ENCODE peak calls at places on chromosome 21, in eight cellular contexts. R is NCI-H748 treated with DMSO at 0.1 percent for 48 hours; W is NCI-H1436; J is activated T-cell treated with anti-CD3 and anti-CD28 coated beads for 1 hour; T is GM03348; Z is iris pigment epithelial cell; U is stimulated activated CD4-positive, alpha-beta T cell treated with anti-CD3 and anti-CD28 coated beads, Interleukin-15, amount 100 ng/mL, for 1 hour; B is cardiac fibroblast. Q is an unnamed sample.
A peak's percentile ranks its signal among the peaks of the same experiment; 100 is the strongest.

GRCh38 chr21:46128106-46128982 is 27.0 kb downstream of the FTCD start:
- DNase-seq in B (peak; percentile 46), R (no peak), U (no peak), T (no peak), W (no peak), J (no peak), Z (no peak), Q (no peak)

GRCh38 chr21:42304556-42305454 is 10.4 kb downstream of the TFF3 start:
- DNase-seq in J (no peak), R (no peak), W (no peak), U (no peak), T (no peak), B (no peak), Z (no peak), Q (no peak)

GRCh38 chr21:34761758-34762330 is 93.0 kb downstream of the CLIC6 start:
- DNase-seq in T (no peak), B (no peak), J (no peak), U (no peak), W (no peak), R (no peak), Z (no peak), Q (no peak)

GRCh38 chr21:29351691-29352090 is 53.0 kb downstream of the BACH1 start:
- DNase-seq in Z (peak; percentile 93), T (peak; percentile 69), U (no peak), B (peak; percentile 86), J (no peak), R (no peak), W (no peak), Q (no peak)

GRCh38 chr21:32516729-32517649 is 68.3 kb downstream of the TCP10L start:
- DNase-seq in W (no peak), T (peak; percentile 37), J (no peak), B (peak; percentile 98), Z (peak; percentile 90), U (no peak), R (no peak), Q (no peak)

GRCh38 chr21:40936151-40936550 is 89.2 kb upstream of the DSCAM start:
- DNase-seq in B (no peak), Z (no peak), U (no peak), T (no peak), J (no peak), R (no peak), W (no peak), Q (no peak)

GRCh38 chr21:42650441-42651421 is 2.7 kb upstream of the PDE9A start:
- DNase-seq in R (no peak), T (no peak), U (no peak), W (no peak), B (no peak), Z (no peak), J (no peak), Q (no peak)

GRCh38 chr21:45698493-45698947 is 55.0 kb downstream of the PCBP3 start:
- DNase-seq in T (peak; percentile 75), B (peak; percentile 98), J (no peak), W (no peak), R (no peak), Z (peak; percentile 97), U (no peak), Q (no peak)

GRCh38 chr21:42343101-42343500 is 7.7 kb downstream of the TFF2 start:
- DNase-seq in R (no peak), J (no peak), B (no peak), W (no peak), U (no peak), T (no peak), Z (no peak), Q (no peak)

GRCh38 chr21:44950016-44950326 is 10.1 kb downstream of the SLX9 start:
- DNase-seq in W (no peak), J (no peak), U (no peak), T (no peak), Z (no peak), B (no peak), R (no peak), Q (no peak)

GRCh38 chr21:40191616-40192015 is 324.4 kb downstream of the PCP4 start:
- DNase-seq in J (no peak), B (no peak), Z (no peak), W (no peak), R (no peak), T (no peak), U (no peak), Q (no peak)

GRCh38 chr21:41648591-41649031 is 118.2 kb downstream of the RIPK4 start:
- DNase-seq in B (peak; percentile 81), W (no peak), Z (peak; percentile 59), J (no peak), U (no peak), T (peak; percentile 79), R (no peak), Q (no peak)

GRCh38 chr21:40177979-40178378 is 310.7 kb downstream of the PCP4 start:
- DNase-seq in U (no peak), Z (no peak), B (no peak), R (peak; percentile 33), T (no peak), J (no peak), W (no peak), Q (no peak)

GRCh38 chr21:16134134-16134533 is 404.4 kb downstream of the USP25 start:
- DNase-seq in B (no peak), R (no peak), J (no peak), T (no peak), W (no peak), Z (no peak), U (no peak), Q (no peak)

GRCh38 chr21:37503848-37504467 is 137.4 kb downstream of the DYRK1A start:
- DNase-seq in Z (peak; percentile 92), B (peak; percentile 58), J (no peak), R (no peak), W (no peak), U (no peak), T (peak; percentile 23), Q (no peak)

Q was measured in SIG-M5.